ENCODE peak calls at places on chromosomes 2 and 18, in nine cellular contexts. One of them, this sample, is unnamed.

GRCh38 chr2:12167525-12168317 is 421.3 kb downstream of the LPIN1 start:
- DNase-seq in psoas muscle: no peak
- DNase-seq in activated T-cell treated with anti-CD3 and anti-CD28 coated beads for 1 hour: no peak
- DNase-seq in D341Med: no peak
- DNase-seq in adipocyte: no peak
- DNase-seq in neural progenitor cell: peak
- DNase-seq in SW480: no peak
- DNase-seq in aorta: no peak
- DNase-seq in sciatic nerve: peak
- DNase-seq in this sample: no peak

GRCh38 chr18:49048361-49048760 is 97.6 kb upstream of the SMAD7 start:
- DNase-seq in psoas muscle: no peak
- DNase-seq in activated T-cell treated with anti-CD3 and anti-CD28 coated beads for 1 hour: no peak
- DNase-seq in D341Med: no peak
- DNase-seq in adipocyte: peak
- DNase-seq in neural progenitor cell: no peak
- DNase-seq in SW480: no peak
- DNase-seq in aorta: no peak
- DNase-seq in sciatic nerve: no peak
- DNase-seq in this sample: no peak

GRCh38 chr18:32333781-32334180 is 136.9 kb downstream of the GAREM1 start:
- DNase-seq in psoas muscle: no peak
- DNase-seq in activated T-cell treated with anti-CD3 and anti-CD28 coated beads for 1 hour: no peak
- DNase-seq in D341Med: peak
- DNase-seq in adipocyte: no peak
- DNase-seq in neural progenitor cell: peak
- DNase-seq in SW480: no peak
- DNase-seq in aorta: no peak
- DNase-seq in sciatic nerve: no peak
- DNase-seq in this sample: no peak

GRCh38 chr2:235746257-235746934 is 252.6 kb downstream of the AGAP1 start:
- DNase-seq in psoas muscle: no peak
- DNase-seq in activated T-cell treated with anti-CD3 and anti-CD28 coated beads for 1 hour: peak
- DNase-seq in D341Med: peak
- DNase-seq in adipocyte: peak
- DNase-seq in neural progenitor cell: peak
- DNase-seq in SW480: peak
- DNase-seq in aorta: no peak
- DNase-seq in sciatic nerve: no peak
- DNase-seq in this sample: no peak

GRCh38 chr2:199929257-199929656 is 18.2 kb downstream of the C2orf69 start:
- DNase-seq in psoas muscle: no peak
- DNase-seq in activated T-cell treated with anti-CD3 and anti-CD28 coated beads for 1 hour: no peak
- DNase-seq in D341Med: no peak
- DNase-seq in adipocyte: no peak
- DNase-seq in neural progenitor cell: no peak
- DNase-seq in SW480: peak
- DNase-seq in aorta: no peak
- DNase-seq in sciatic nerve: no peak
- DNase-seq in this sample: no peak

GRCh38 chr2:29834624-29835023 is 86.8 kb downstream of the ALK start:
- DNase-seq in psoas muscle: no peak
- DNase-seq in activated T-cell treated with anti-CD3 and anti-CD28 coated beads for 1 hour: no peak
- DNase-seq in D341Med: no peak
- DNase-seq in adipocyte: peak
- DNase-seq in neural progenitor cell: no peak
- DNase-seq in SW480: peak
- DNase-seq in aorta: no peak
- DNase-seq in sciatic nerve: no peak
- DNase-seq in this sample: no peak

GRCh38 chr2:197097578-197098366 is 171.3 kb upstream of the PGAP1 start:
- DNase-seq in psoas muscle: peak
- DNase-seq in activated T-cell treated with anti-CD3 and anti-CD28 coated beads for 1 hour: no peak
- DNase-seq in D341Med: no peak
- DNase-seq in adipocyte: peak
- DNase-seq in neural progenitor cell: no peak
- DNase-seq in SW480: no peak
- DNase-seq in aorta: no peak
- DNase-seq in sciatic nerve: no peak
- DNase-seq in this sample: no peak

GRCh38 chr2:207617011-207617671 is 8.1 kb downstream of the METTL21A start:
- DNase-seq in psoas muscle: no peak
- DNase-seq in activated T-cell treated with anti-CD3 and anti-CD28 coated beads for 1 hour: no peak
- DNase-seq in D341Med: no peak
- DNase-seq in adipocyte: peak
- DNase-seq in neural progenitor cell: peak
- DNase-seq in SW480: peak
- DNase-seq in aorta: no peak
- DNase-seq in sciatic nerve: no peak
- DNase-seq in this sample: no peak

GRCh38 chr2:38115216-38116012 is 39.5 kb upstream of the CYP1B1 start:
- DNase-seq in psoas muscle: peak
- DNase-seq in activated T-cell treated with anti-CD3 and anti-CD28 coated beads for 1 hour: peak
- DNase-seq in D341Med: peak
- DNase-seq in adipocyte: peak
- DNase-seq in neural progenitor cell: peak
- DNase-seq in SW480: peak
- DNase-seq in aorta: peak
- DNase-seq in sciatic nerve: peak
- DNase-seq in this sample: peak

GRCh38 chr2:224056889-224057288 is 17.8 kb upstream of the SERPINE2 start:
- DNase-seq in psoas muscle: no peak
- DNase-seq in activated T-cell treated with anti-CD3 and anti-CD28 coated beads for 1 hour: no peak
- DNase-seq in D341Med: no peak
- DNase-seq in adipocyte: no peak
- DNase-seq in neural progenitor cell: no peak
- DNase-seq in SW480: no peak
- DNase-seq in aorta: no peak
- DNase-seq in sciatic nerve: no peak
- DNase-seq in this sample: no peak

GRCh38 chr2:216292475-216292874 is 79.8 kb downstream of the MARCHF4 start:
- DNase-seq in psoas muscle: no peak
- DNase-seq in activated T-cell treated with anti-CD3 and anti-CD28 coated beads for 1 hour: no peak
- DNase-seq in D341Med: no peak
- DNase-seq in adipocyte: no peak
- DNase-seq in neural progenitor cell: no peak
- DNase-seq in SW480: no peak
- DNase-seq in aorta: no peak
- DNase-seq in sciatic nerve: no peak
- DNase-seq in this sample: no peak

GRCh38 chr2:45771251-45771650 is 119.8 kb downstream of the PRKCE start:
- DNase-seq in psoas muscle: peak
- DNase-seq in activated T-cell treated with anti-CD3 and anti-CD28 coated beads for 1 hour: no peak
- DNase-seq in D341Med: no peak
- DNase-seq in adipocyte: no peak
- DNase-seq in neural progenitor cell: peak
- DNase-seq in SW480: no peak
- DNase-seq in aorta: no peak
- DNase-seq in sciatic nerve: peak
- DNase-seq in this sample: no peak

GRCh38 chr2:197237720-197238370 is 72.7 kb downstream of the ANKRD44 start:
- DNase-seq in psoas muscle: no peak
- DNase-seq in activated T-cell treated with anti-CD3 and anti-CD28 coated beads for 1 hour: no peak
- DNase-seq in D341Med: no peak
- DNase-seq in adipocyte: no peak
- DNase-seq in neural progenitor cell: no peak
- DNase-seq in SW480: no peak
- DNase-seq in aorta: no peak
- DNase-seq in sciatic nerve: no peak
- DNase-seq in this sample: no peak

GRCh38 chr2:116645155-116645554 is 1169.3 kb upstream of the DDX18 start:
- DNase-seq in psoas muscle: no peak
- DNase-seq in activated T-cell treated with anti-CD3 and anti-CD28 coated beads for 1 hour: no peak
- DNase-seq in D341Med: no peak
- DNase-seq in adipocyte: no peak
- DNase-seq in neural progenitor cell: no peak
- DNase-seq in SW480: no peak
- DNase-seq in aorta: no peak
- DNase-seq in sciatic nerve: no peak
- DNase-seq in this sample: no peak

GRCh38 chr2:177030391-177031000 is 182.1 kb upstream of the HNRNPA3 start:
- DNase-seq in psoas muscle: no peak
- DNase-seq in activated T-cell treated with anti-CD3 and anti-CD28 coated beads for 1 hour: no peak
- DNase-seq in D341Med: no peak
- DNase-seq in adipocyte: no peak
- DNase-seq in neural progenitor cell: peak
- DNase-seq in SW480: no peak
- DNase-seq in aorta: no peak
- DNase-seq in sciatic nerve: no peak
- DNase-seq in this sample: no peak

GRCh38 chr2:55309441-55309840 is 40.4 kb upstream of the MTIF2 start:
- DNase-seq in psoas muscle: no peak
- DNase-seq in activated T-cell treated with anti-CD3 and anti-CD28 coated beads for 1 hour: no peak
- DNase-seq in D341Med: no peak
- DNase-seq in adipocyte: peak
- DNase-seq in neural progenitor cell: no peak
- DNase-seq in SW480: no peak
- DNase-seq in aorta: no peak
- DNase-seq in sciatic nerve: no peak
- DNase-seq in this sample: no peak

GRCh38 chr18:3979024-3979423 is 476.1 kb downstream of the DLGAP1 start:
- DNase-seq in psoas muscle: no peak
- DNase-seq in activated T-cell treated with anti-CD3 and anti-CD28 coated beads for 1 hour: no peak
- DNase-seq in D341Med: no peak
- DNase-seq in adipocyte: no peak
- DNase-seq in neural progenitor cell: no peak
- DNase-seq in SW480: no peak
- DNase-seq in aorta: no peak
- DNase-seq in sciatic nerve: no peak
- DNase-seq in this sample: no peak

GRCh38 chr2:18178736-18179349 is 300.4 kb downstream of the KCNS3 start:
- DNase-seq in psoas muscle: no peak
- DNase-seq in activated T-cell treated with anti-CD3 and anti-CD28 coated beads for 1 hour: peak
- DNase-seq in D341Med: peak
- DNase-seq in adipocyte: peak
- DNase-seq in neural progenitor cell: peak
- DNase-seq in SW480: peak
- DNase-seq in aorta: no peak
- DNase-seq in sciatic nerve: no peak
- DNase-seq in this sample: peak

GRCh38 chr2:36544638-36545338 is 53.2 kb downstream of the FEZ2 start:
- DNase-seq in psoas muscle: no peak
- DNase-seq in activated T-cell treated with anti-CD3 and anti-CD28 coated beads for 1 hour: no peak
- DNase-seq in D341Med: no peak
- DNase-seq in adipocyte: no peak
- DNase-seq in neural progenitor cell: no peak
- DNase-seq in SW480: peak
- DNase-seq in aorta: no peak
- DNase-seq in sciatic nerve: no peak
- DNase-seq in this sample: no peak

GRCh38 chr2:241641631-241642030 is 4.1 kb downstream of the ATG4B start:
- DNase-seq in psoas muscle: no peak
- DNase-seq in activated T-cell treated with anti-CD3 and anti-CD28 coated beads for 1 hour: no peak
- DNase-seq in D341Med: no peak
- DNase-seq in adipocyte: no peak
- DNase-seq in neural progenitor cell: no peak
- DNase-seq in SW480: peak
- DNase-seq in aorta: peak
- DNase-seq in sciatic nerve: no peak
- DNase-seq in this sample: no peak

GRCh38 chr2:205714058-205714776 is 31.9 kb downstream of the NRP2 start:
- DNase-seq in psoas muscle: no peak
- DNase-seq in activated T-cell treated with anti-CD3 and anti-CD28 coated beads for 1 hour: no peak
- DNase-seq in D341Med: no peak
- DNase-seq in adipocyte: peak
- DNase-seq in neural progenitor cell: no peak
- DNase-seq in SW480: no peak
- DNase-seq in aorta: no peak
- DNase-seq in sciatic nerve: no peak
- DNase-seq in this sample: peak